ENCODE peak calls at places on chromosomes 3 and 15, in four cellular contexts. G, Z, B and C are unnamed samples.

GRCh38 chr15:89936051-89936792 is 23.5 kb upstream of the ARPIN start:
- DNase-seq in Z (no peak), B (no peak), G (peak; percentile 9), C (no peak)

GRCh38 chr15:68793776-68794175 is 26.9 kb downstream of the ANP32A start:
- DNase-seq in G (no peak), B (no peak), Z (no peak), C (no peak)

GRCh38 chr3:112345681-112346080 is 12.7 kb downstream of the CD200 start:
- DNase-seq in B (no peak), G (no peak), Z (no peak), C (no peak)

GRCh38 chr3:12799525-12800440 is 3.3 kb downstream of the CAND2 start:
- DNase-seq in G (no peak), B (no peak), Z (no peak), C (no peak)

GRCh38 chr3:27357665-27358258 is 11.4 kb downstream of the NEK10 start:
- DNase-seq in Z (peak; percentile 62), G (peak; percentile 42), B (peak; percentile 38), C (peak; percentile 34)

GRCh38 chr15:44735482-44736260 is 657 bp upstream of the TRIM69 start:
- DNase-seq in B (no peak), Z (no peak), G (no peak), C (peak; percentile 22)

GRCh38 chr3:48555949-48556795 is 431 bp downstream of the PFKFB4 start:
- DNase-seq in Z (no peak), B (no peak), G (no peak), C (no peak)

GRCh38 chr3:12454076-12454807 is 30.0 kb upstream of the TSEN2 start:
- DNase-seq in B (peak; percentile 17), G (no peak), Z (no peak), C (no peak)

GRCh38 chr3:53881691-53882593 is at the start of gene ACTR8:
- DNase-seq in Z (peak; percentile 85), G (peak; percentile 83), B (peak; percentile 60), C (peak; percentile 86)

GRCh38 chr3:182364723-182365650 is 428.3 kb upstream of the ATP11B start:
- DNase-seq in G (no peak), Z (peak; percentile 78), B (peak; percentile 99), C (no peak)

GRCh38 chr15:101187820-101188516 is 63.9 kb downstream of the CHSY1 start:
- DNase-seq in B (no peak), Z (no peak), G (no peak), C (no peak)

GRCh38 chr3:184261270-184262165 is at the start of gene CAMK2N2:
- DNase-seq in G (peak; percentile 49), Z (peak; percentile 63), B (peak; percentile 70), C (no peak)

GRCh38 chr3:54987719-54988118 is 59.9 kb upstream of the LRTM1 start:
- DNase-seq in B (peak; percentile 5), Z (no peak), G (no peak), C (no peak)

GRCh38 chr3:40719660-40720287 is 195.0 kb downstream of the ZNF621 start:
- DNase-seq in B (peak; percentile 55), G (no peak), Z (no peak), C (no peak)

GRCh38 chr3:107979538-107979937 is 111.3 kb downstream of the CD47 start:
- DNase-seq in Z (no peak), B (no peak), G (no peak), C (no peak)

GRCh38 chr3:42256135-42256819 is 9.7 kb downstream of the CCK start:
- DNase-seq in Z (no peak), G (no peak), B (peak; percentile 79), C (no peak)

GRCh38 chr3:184395320-184395660 is 15.4 kb downstream of the CHRD start:
- DNase-seq in Z (no peak), B (no peak), G (no peak), C (no peak)

GRCh38 chr3:23750573-23751484 is 54.9 kb upstream of the UBE2E1 start:
- DNase-seq in B (no peak), G (no peak), Z (no peak), C (no peak)

GRCh38 chr15:40064231-40064894 is 25.4 kb upstream of the SRP14 start:
- DNase-seq in B (no peak), Z (no peak), G (no peak), C (no peak)

GRCh38 chr3:9404680-9405079 is 7.3 kb downstream of the SETD5 start:
- DNase-seq in Z (no peak), B (peak; percentile 39), G (no peak), C (peak; percentile 37)

GRCh38 chr15:88385078-88385700 is 82.0 kb downstream of the MRPL46 start:
- DNase-seq in Z (no peak), G (no peak), B (peak; percentile 84), C (no peak)

GRCh38 chr3:121698914-121699313 is 38.2 kb upstream of the HCLS1 start:
- DNase-seq in Z (no peak), G (no peak), B (no peak), C (no peak)

GRCh38 chr3:148332509-148332908 is 365.2 kb upstream of the AGTR1 start:
- DNase-seq in B (no peak), G (no peak), Z (no peak), C (no peak)

GRCh38 chr15:35540885-35541284 is 5.1 kb downstream of the DPH6 start:
- DNase-seq in B (no peak), G (no peak), Z (no peak), C (no peak)

GRCh38 chr3:10519236-10519635 is 13.8 kb upstream of the ATP2B2 start:
- DNase-seq in B (no peak), Z (peak; percentile 8), G (no peak), C (no peak)

GRCh38 chr15:40100133-40100946 is 8.3 kb downstream of the BMF start:
- DNase-seq in G (no peak), B (no peak), Z (no peak), C (no peak)

GRCh38 chr15:37015025-37015424 is 85.3 kb downstream of the MEIS2 start:
- DNase-seq in B (peak; percentile 35), G (no peak), Z (no peak), C (no peak)

GRCh38 chr3:50322386-50323091 is at the start of gene HYAL2:
- DNase-seq in G (no peak), B (no peak), Z (peak; percentile 67), C (no peak)
- H3K4me1 ChIP-seq in G (peaks cover 28% of the 10 kb centered on the region), B (peaks cover 47% of the 10 kb centered on the region), Z (peaks cover 87% of the 10 kb centered on the region), C (peaks cover 35% of the 10 kb centered on the region)

DNA sequence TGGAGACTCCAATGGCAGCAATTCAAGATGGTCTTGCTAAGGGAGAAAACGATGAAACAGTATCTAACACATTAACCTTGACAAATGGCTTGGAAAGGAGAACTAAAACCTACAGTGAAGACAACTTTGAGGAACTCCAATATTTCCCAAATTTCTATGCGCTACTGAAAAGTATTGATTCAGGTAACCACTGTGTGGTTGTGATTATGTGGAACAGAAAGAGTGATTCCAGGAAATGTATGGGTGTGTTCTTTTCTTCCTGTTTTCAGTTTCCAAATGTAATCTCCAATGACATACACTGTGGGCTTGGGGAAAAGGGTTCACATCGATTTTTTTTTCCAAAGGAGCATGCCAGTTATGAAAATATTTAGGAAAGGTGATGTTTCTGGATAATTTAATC is 10.9 kb downstream of the SCG3 start:
- DNase-seq in Z (no peak), G (no peak), B (no peak), C (peak; percentile 19)
- H3K9me3 ChIP-seq in Z (no peaks in the 10 kb centered on the region), G (no peaks in the 10 kb centered on the region), B (no peaks in the 10 kb centered on the region), C (no peaks in the 10 kb centered on the region)

DNA sequence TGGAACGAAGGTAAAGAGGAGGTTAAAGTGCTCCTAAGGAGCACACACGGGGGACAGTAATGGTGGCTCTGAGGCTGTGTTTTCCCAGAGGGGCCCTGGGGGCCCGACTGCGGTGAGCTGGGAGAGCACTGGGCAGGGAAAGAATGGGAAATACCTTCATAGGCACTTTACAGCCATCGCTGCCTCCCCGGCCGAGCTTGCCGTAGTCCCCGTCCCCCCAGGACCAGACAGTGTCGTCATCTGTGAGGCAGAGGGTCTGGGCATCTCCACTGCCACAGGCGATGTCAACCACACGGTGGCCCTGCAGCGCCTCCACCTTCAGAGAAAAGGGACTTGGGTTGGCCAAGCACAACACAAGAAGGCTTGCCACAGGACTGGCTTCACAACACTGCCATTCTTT is 32.8 kb upstream of the OCA2 start:
- DNase-seq in Z (no peak), B (no peak), G (no peak), C (no peak)
- H3K36me3 ChIP-seq in Z (peaks cover 74% of the 10 kb centered on the region), B (peaks cover 9% of the 10 kb centered on the region), G (peaks cover 9% of the 10 kb centered on the region), C (peaks cover 23% of the 10 kb centered on the region)

GRCh38 chr3:31213869-31214486 is 318.7 kb upstream of the STT3B start:
- DNase-seq in Z (no peak), G (peak; percentile 67), B (no peak), C (peak; percentile 64)

GRCh38 chr3:31223278-31223677 is 309.4 kb upstream of the STT3B start:
- DNase-seq in G (no peak), Z (no peak), B (no peak), C (peak; percentile 62)

GRCh38 chr3:31219131-31219843 is 313.4 kb upstream of the STT3B start:
- DNase-seq in G (no peak), B (no peak), Z (no peak), C (no peak)

GRCh38 chr3:31220431-31220830 is 312.3 kb upstream of the STT3B start:
- DNase-seq in B (no peak), Z (no peak), G (peak; percentile 43), C (peak; percentile 41)

DNA sequence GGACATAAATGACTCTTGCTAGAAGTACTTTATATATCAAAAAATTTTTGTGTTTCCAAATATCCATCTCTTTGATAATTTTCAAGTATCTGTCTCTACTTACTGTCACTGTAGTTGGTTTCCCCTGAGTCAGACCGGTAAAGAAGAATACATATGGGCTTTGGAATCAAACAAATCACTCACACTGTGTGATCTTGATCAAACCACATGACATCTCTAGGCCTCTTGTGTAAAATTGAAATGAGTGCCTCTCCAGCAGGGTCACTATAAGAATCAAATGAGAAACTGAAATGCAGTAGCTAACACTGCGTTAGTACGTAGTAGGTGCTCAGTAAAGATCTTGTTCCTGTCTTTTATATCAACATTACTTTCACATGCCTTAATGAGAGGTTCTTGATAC is 314.6 kb upstream of the STT3B start:
- DNase-seq in G (no peak), Z (no peak), B (no peak), C (no peak)
- H3K4me1 ChIP-seq in G (peaks cover 71% of the 10 kb centered on the region), Z (no peaks in the 10 kb centered on the region), B (peaks cover under 1% of the 10 kb centered on the region), C (peaks cover 43% of the 10 kb centered on the region)

DNA sequence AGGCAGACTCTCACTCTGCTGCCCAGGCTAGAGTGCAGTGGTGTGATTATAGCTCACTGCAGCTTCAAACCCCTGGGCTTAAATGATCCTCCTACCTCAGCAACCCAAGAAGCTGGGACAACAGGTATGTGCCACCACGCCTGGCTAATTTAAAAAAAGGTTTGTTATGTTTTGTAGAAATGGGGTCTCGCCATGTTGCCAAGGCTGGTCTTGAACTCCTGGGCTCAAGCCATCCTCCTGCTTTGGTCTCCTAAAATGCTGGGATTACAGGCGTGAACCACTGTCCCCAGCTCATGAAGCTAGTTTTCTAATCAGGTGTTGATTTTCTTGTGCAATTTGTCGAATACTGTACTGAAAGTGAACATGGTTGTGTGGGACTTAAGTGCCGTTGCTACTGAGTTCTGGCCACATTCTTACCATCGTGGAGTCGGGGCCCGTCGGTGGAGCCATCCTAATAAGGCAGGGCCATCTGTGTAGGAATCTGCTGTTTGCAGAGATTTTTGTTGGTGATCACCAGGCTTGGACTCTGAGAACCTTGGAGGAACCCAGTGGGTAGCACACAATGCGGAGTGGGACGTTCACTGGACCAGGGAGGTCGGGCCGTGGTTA is 193.2 kb downstream of the GOLGA6L6 start:
- DNase-seq in B (no peak), Z (no peak), G (no peak), C (no peak)
- H3K9me3 ChIP-seq in B (peaks cover 21% of the 10 kb centered on the region), Z (no peaks in the 10 kb centered on the region), G (no peaks in the 10 kb centered on the region), C (no peaks in the 10 kb centered on the region)

GRCh38 chr3:72836923-72837322 is 11.3 kb downstream of the SHQ1 start:
- DNase-seq in Z (peak; percentile 90), G (no peak), B (no peak), C (no peak)
- H3K36me3 ChIP-seq in Z (peaks cover 77% of the 10 kb centered on the region), G (peaks cover 28% of the 10 kb centered on the region), B (peaks cover 9% of the 10 kb centered on the region), C (peaks cover 67% of the 10 kb centered on the region)